ENCODE peak calls at places on chromosomes 4 and X, in seven cellular contexts. R is psoas muscle, B is fibroblast of lung, J is neural progenitor cell, Z is bronchial epithelial cell, I is coronary artery, M is fibroblast of pulmonary artery. D is an unnamed sample.
A peak's percentile ranks its signal among the peaks of the same experiment; 100 is the strongest.

GRCh38 chrX:148135738-148136137 is 154.6 kb downstream of the FMR1NB start:
- DNase-seq in B (peak; percentile 5), M (peak; percentile 29), Z (peak; percentile 75), I (no peak), J (no peak), R (no peak), D (peak; percentile 58)

GRCh38 chr4:184616633-184617471 is 32.4 kb downstream of the CASP3 start:
- DNase-seq in J (no peak), R (no peak), I (no peak), Z (no peak), M (no peak), B (no peak), D (peak; percentile 6)

GRCh38 chrX:292900-293897 is 12.0 kb downstream of the PLCXD1 start:
- DNase-seq in B (no peak), I (no peak), M (no peak), Z (no peak), R (no peak), J (no peak), D (no peak)

GRCh38 chrX:150375243-150375642 is 12.1 kb downstream of the MAMLD1 start:
- DNase-seq in R (no peak), M (no peak), Z (no peak), J (no peak), B (no peak), I (no peak), D (no peak)

GRCh38 chr4:51867689-51868448 is 24.9 kb downstream of the DCUN1D4 start:
- DNase-seq in B (no peak), I (no peak), M (no peak), Z (no peak), J (no peak), R (no peak), D (no peak)

GRCh38 chr4:139599594-139600374 is 43.8 kb upstream of the SETD7 start:
- DNase-seq in M (peak; percentile 66), R (no peak), B (peak; percentile 37), I (no peak), Z (peak; percentile 97), J (no peak), D (peak; percentile 37)

GRCh38 chr4:38466401-38466800 is 197.6 kb upstream of the KLF3 start:
- DNase-seq in Z (no peak), I (no peak), M (no peak), B (no peak), R (no peak), J (no peak), D (peak; percentile 56)

GRCh38 chr4:3255611-3256186 is 6.7 kb downstream of the MSANTD1 start:
- DNase-seq in R (peak; percentile 10), J (no peak), B (no peak), Z (no peak), I (peak; percentile 71), M (no peak), D (no peak)

GRCh38 chrX:41718481-41719245 is 5.3 kb upstream of the GPR82 start:
- DNase-seq in R (no peak), J (peak; percentile 83), I (no peak), B (no peak), M (peak; percentile 6), Z (no peak), D (peak; percentile 4)

GRCh38 chr4:304987-305680 is at the start of gene ZNF732:
- DNase-seq in J (no peak), Z (peak; percentile 79), B (peak; percentile 78), M (peak; percentile 70), R (peak; percentile 14), I (no peak), D (peak; percentile 14)

GRCh38 chr4:38514465-38515146 is 149.4 kb upstream of the KLF3 start:
- DNase-seq in B (no peak), J (no peak), M (no peak), I (no peak), Z (no peak), R (no peak), D (no peak)

GRCh38 chr4:107683873-107684272 is 36.2 kb downstream of the PAPSS1 start:
- DNase-seq in R (no peak), Z (no peak), M (no peak), B (no peak), J (no peak), I (no peak), D (no peak)

GRCh38 chr4:30717208-30718020 is 2.8 kb upstream of the PCDH7 start:
- DNase-seq in B (peak; percentile 78), Z (peak; percentile 60), R (peak; percentile 18), I (no peak), M (peak; percentile 76), J (peak; percentile 85), D (peak; percentile 72)

GRCh38 chrX:118495958-118496762 is 545 bp downstream of the DOCK11 start:
- DNase-seq in J (peak; percentile 61), Z (no peak), R (peak; percentile 49), I (no peak), M (no peak), B (peak; percentile 30), D (no peak)

GRCh38 chr4:20259707-20260106 is 8.0 kb downstream of the SLIT2 start:
- DNase-seq in J (no peak), M (peak; percentile 66), B (no peak), R (no peak), Z (no peak), I (no peak), D (peak; percentile 78)

GRCh38 chr4:146132445-146132844 is 43.1 kb upstream of the LSM6 start:
- DNase-seq in B (no peak), I (no peak), J (no peak), R (no peak), Z (peak; percentile 51), M (no peak), D (no peak)

GRCh38 chrX:17459008-17459407 is 84.0 kb downstream of the NHS start:
- DNase-seq in B (peak; percentile 89), M (peak; percentile 69), I (no peak), R (peak; percentile 25), J (no peak), Z (peak; percentile 71), D (peak; percentile 93)

GRCh38 chrX:17456526-17456925 is 81.5 kb downstream of the NHS start:
- DNase-seq in M (no peak), R (no peak), J (peak; percentile 84), Z (no peak), B (no peak), I (no peak), D (no peak)

GRCh38 chrX:17465201-17465600 is 90.2 kb downstream of the NHS start:
- DNase-seq in B (no peak), I (no peak), J (no peak), Z (no peak), M (no peak), R (no peak), D (no peak)

GRCh38 chrX:17464196-17464595 is 89.2 kb downstream of the NHS start:
- DNase-seq in M (no peak), I (no peak), B (no peak), Z (peak; percentile 69), J (no peak), R (no peak), D (peak; percentile 40)

DNA sequence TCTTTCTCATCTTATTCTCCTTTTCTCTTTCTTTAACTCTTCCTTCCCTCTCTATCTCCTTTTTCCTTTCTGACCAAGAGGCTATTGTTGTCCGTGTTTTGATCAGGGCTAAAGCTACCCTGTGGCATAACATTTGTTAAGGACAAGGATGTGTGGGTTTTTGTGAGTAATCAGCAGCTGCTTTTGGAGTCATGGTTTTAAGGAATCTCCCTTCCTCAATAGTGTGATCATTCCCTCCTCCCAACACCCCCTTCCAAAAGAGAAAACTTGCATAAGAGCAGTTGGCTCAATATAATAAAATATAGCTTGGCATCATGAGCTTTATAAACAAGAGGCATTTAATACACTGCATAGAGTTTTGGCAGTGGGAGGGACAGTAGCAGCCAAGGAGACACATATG is 84.6 kb downstream of the NHS start:
- DNase-seq in B (peak; percentile 70), I (no peak), Z (peak; percentile 66), R (no peak), J (no peak), M (peak; percentile 45), D (peak; percentile 73)
- H3K4me3 ChIP-seq in B (no peak overlapping the region), I (no peak overlapping the region), Z (no peak overlapping the region), R (no peak overlapping the region), J (no peak overlapping the region), M (no peak overlapping the region), D (no peak overlapping the region)

GRCh38 chr4:113153529-113154101 is 104.2 kb downstream of the ANK2 start:
- DNase-seq in J (no peak), I (no peak), M (peak; percentile 11), R (no peak), B (peak; percentile 10), Z (peak; percentile 87), D (no peak)
- TF ChIP-seq CTCF in J (no peak), I (no peak), M (no peak), R (no peak), B (no peak), Z (peak; percentile 27), D (no peak)

GRCh38 chr4:112519689-112520597 is 4.0 kb upstream of the NEUROG2 start:
- DNase-seq in B (no peak), M (no peak), R (no peak), Z (no peak), J (peak; percentile 81), I (no peak), D (no peak)
- H3K4me3 ChIP-seq in B (no peak overlapping the region), M (no peak overlapping the region), R (no peak overlapping the region), Z (no peak overlapping the region), J (peak overlapping the region; percentile 36), I (no peak overlapping the region), D (no peak overlapping the region)

DNA sequence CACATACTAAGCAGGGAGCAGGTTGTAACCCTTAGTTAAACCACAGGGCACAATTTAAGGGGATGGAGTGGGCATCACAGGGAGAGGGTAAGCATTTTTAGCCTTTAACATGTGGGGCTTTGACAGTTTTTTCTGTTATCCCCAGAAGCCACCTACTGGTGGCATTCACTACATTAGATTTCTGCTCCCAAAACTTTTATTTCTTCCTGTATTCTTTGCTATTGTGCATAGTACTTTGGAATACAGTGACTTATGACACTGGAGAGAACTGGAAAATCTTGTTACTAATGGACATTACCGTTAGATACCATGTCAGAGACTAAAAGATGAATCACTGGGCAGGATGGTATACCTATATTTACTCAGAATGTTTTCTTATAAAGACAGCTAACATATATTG is 7.3 kb downstream of the TRIM75 start:
- DNase-seq in R (no peak), B (no peak), M (no peak), I (no peak), J (peak; percentile 15), Z (peak; percentile 41), D (no peak)
- TF ChIP-seq CTCF in R (no peak), B (no peak), M (peak; percentile 37), I (no peak), J (peak; percentile 46), Z (peak; percentile 14), D (no peak)

GRCh38 chr4:186624951-186625350 is 69.6 kb upstream of the MTNR1A start:
- DNase-seq in B (peak; percentile 47), J (peak; percentile 50), R (no peak), I (no peak), M (peak; percentile 85), Z (no peak), D (peak; percentile 70)
- H3K4me3 ChIP-seq in B (no peak overlapping the region), J (peak overlapping the region; percentile 12), R (no peak overlapping the region), I (no peak overlapping the region), M (no peak overlapping the region), Z (no peak overlapping the region), D (no peak overlapping the region)

DNA sequence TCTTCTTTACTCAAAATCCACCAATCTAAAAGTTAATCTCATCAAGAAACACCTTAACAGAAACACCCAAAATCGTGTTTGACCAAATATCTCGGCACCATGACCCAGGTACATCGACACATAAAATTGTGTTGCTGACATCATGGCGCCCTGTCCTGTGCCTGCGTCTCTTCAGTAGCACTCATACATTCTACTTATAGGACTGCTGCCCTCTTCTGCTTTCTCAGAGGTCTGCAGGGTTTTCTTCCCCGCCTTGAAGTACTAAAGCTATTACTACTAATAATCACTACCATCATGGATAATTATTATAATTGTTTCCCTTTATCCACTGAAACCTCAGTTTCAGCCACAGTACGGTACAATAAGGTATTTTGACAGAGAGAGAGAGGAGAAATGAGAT is 1403.1 kb upstream of the TENM3 start:
- DNase-seq in R (no peak), J (peak; percentile 19), Z (no peak), M (no peak), B (no peak), I (no peak), D (no peak)
- TF ChIP-seq CTCF in R (no peak), J (peak; percentile 36), Z (no peak), M (no peak), B (no peak), I (no peak), D (no peak)